ENCODE peak calls at places on chromosomes 3 and 15, in eight cellular contexts. One of them, this sample, is unnamed.

GRCh38 chr3:155015776-155016451 is 64.2 kb upstream of the MME start:
- DNase-seq in fibroblast of the aortic adventitia: no peak
- DNase-seq in WTC11: no peak
- DNase-seq in BJ: no peak
- DNase-seq in left lung: no peak
- DNase-seq in adrenal gland: no peak
- DNase-seq in lung: no peak
- DNase-seq in BE2C: no peak
- DNase-seq in this sample: no peak

GRCh38 chr15:25582886-25583285 is 144.1 kb upstream of the UBE3A start:
- DNase-seq in fibroblast of the aortic adventitia: no peak
- DNase-seq in WTC11: no peak
- DNase-seq in BJ: no peak
- DNase-seq in left lung: no peak
- DNase-seq in adrenal gland: no peak
- DNase-seq in lung: no peak
- DNase-seq in BE2C: no peak
- DNase-seq in this sample: no peak

GRCh38 chr15:93121994-93122910 is 33.2 kb upstream of the RGMA start:
- DNase-seq in fibroblast of the aortic adventitia: peak; percentile 3
- DNase-seq in WTC11: no peak
- DNase-seq in BJ: no peak
- DNase-seq in left lung: no peak
- DNase-seq in adrenal gland: no peak
- DNase-seq in lung: no peak
- DNase-seq in BE2C: no peak
- DNase-seq in this sample: no peak

GRCh38 chr3:97821413-97821809 is 400 bp upstream of the CRYBG3 start:
- DNase-seq in fibroblast of the aortic adventitia: peak; percentile 49
- DNase-seq in WTC11: peak; percentile 66
- DNase-seq in BJ: no peak
- DNase-seq in left lung: peak; percentile 56
- DNase-seq in adrenal gland: peak; percentile 40
- DNase-seq in lung: peak; percentile 56
- DNase-seq in BE2C: peak; percentile 55
- DNase-seq in this sample: peak; percentile 83

GRCh38 chr3:37279858-37280257 is 105.5 kb upstream of the LRRFIP2 start:
- DNase-seq in fibroblast of the aortic adventitia: no peak
- DNase-seq in WTC11: no peak
- DNase-seq in BJ: no peak
- DNase-seq in left lung: no peak
- DNase-seq in adrenal gland: no peak
- DNase-seq in lung: no peak
- DNase-seq in BE2C: no peak
- DNase-seq in this sample: no peak

GRCh38 chr3:197878427-197878826 is 71.6 kb upstream of the RPL35A start:
- DNase-seq in fibroblast of the aortic adventitia: no peak
- DNase-seq in WTC11: no peak
- DNase-seq in BJ: no peak
- DNase-seq in left lung: peak; percentile 62
- DNase-seq in adrenal gland: peak; percentile 28
- DNase-seq in lung: no peak
- DNase-seq in BE2C: no peak
- DNase-seq in this sample: no peak

GRCh38 chr3:11477286-11477935 is 166.3 kb downstream of the VGLL4 start:
- DNase-seq in fibroblast of the aortic adventitia: peak; percentile 97
- DNase-seq in WTC11: no peak
- DNase-seq in BJ: peak; percentile 62
- DNase-seq in left lung: no peak
- DNase-seq in adrenal gland: no peak
- DNase-seq in lung: no peak
- DNase-seq in BE2C: no peak
- DNase-seq in this sample: no peak

GRCh38 chr15:75925440-75925839 is 21.8 kb downstream of the FBXO22 start:
- DNase-seq in fibroblast of the aortic adventitia: no peak
- DNase-seq in WTC11: no peak
- DNase-seq in BJ: no peak
- DNase-seq in left lung: no peak
- DNase-seq in adrenal gland: no peak
- DNase-seq in lung: no peak
- DNase-seq in BE2C: no peak
- DNase-seq in this sample: no peak

GRCh38 chr3:116441652-116442051 is 3.6 kb downstream of the LSAMP start:
- DNase-seq in fibroblast of the aortic adventitia: no peak
- DNase-seq in WTC11: no peak
- DNase-seq in BJ: no peak
- DNase-seq in left lung: no peak
- DNase-seq in adrenal gland: no peak
- DNase-seq in lung: no peak
- DNase-seq in BE2C: no peak
- DNase-seq in this sample: no peak

GRCh38 chr3:154932633-154933032 is 147.5 kb upstream of the MME start:
- DNase-seq in fibroblast of the aortic adventitia: no peak
- DNase-seq in WTC11: no peak
- DNase-seq in BJ: no peak
- DNase-seq in left lung: no peak
- DNase-seq in adrenal gland: no peak
- DNase-seq in lung: no peak
- DNase-seq in BE2C: no peak
- DNase-seq in this sample: no peak

GRCh38 chr15:40873625-40874561 is at the start of gene RHOV:
- DNase-seq in fibroblast of the aortic adventitia: no peak
- DNase-seq in WTC11: peak; percentile 89
- DNase-seq in BJ: no peak
- DNase-seq in left lung: peak; percentile 69
- DNase-seq in adrenal gland: peak; percentile 35
- DNase-seq in lung: peak; percentile 64
- DNase-seq in BE2C: peak; percentile 85
- DNase-seq in this sample: no peak

GRCh38 chr15:64895285-64896065 is 16.2 kb upstream of the ANKDD1A start:
- DNase-seq in fibroblast of the aortic adventitia: peak; percentile 58
- DNase-seq in WTC11: no peak
- DNase-seq in BJ: no peak
- DNase-seq in left lung: peak; percentile 47
- DNase-seq in adrenal gland: peak; percentile 62
- DNase-seq in lung: no peak
- DNase-seq in BE2C: no peak
- DNase-seq in this sample: no peak

GRCh38 chr3:31274406-31275024 is 258.2 kb upstream of the STT3B start:
- DNase-seq in fibroblast of the aortic adventitia: no peak
- DNase-seq in WTC11: no peak
- DNase-seq in BJ: no peak
- DNase-seq in left lung: no peak
- DNase-seq in adrenal gland: no peak
- DNase-seq in lung: no peak
- DNase-seq in BE2C: no peak
- DNase-seq in this sample: no peak

GRCh38 chr15:56931674-56932507 is 13.4 kb downstream of the TCF12 start:
- DNase-seq in fibroblast of the aortic adventitia: no peak
- DNase-seq in WTC11: no peak
- DNase-seq in BJ: no peak
- DNase-seq in left lung: no peak
- DNase-seq in adrenal gland: no peak
- DNase-seq in lung: no peak
- DNase-seq in BE2C: no peak
- DNase-seq in this sample: no peak

GRCh38 chr3:159280792-159281191 is 478.9 kb downstream of the MFSD1 start:
- DNase-seq in fibroblast of the aortic adventitia: no peak
- DNase-seq in WTC11: no peak
- DNase-seq in BJ: no peak
- DNase-seq in left lung: no peak
- DNase-seq in adrenal gland: no peak
- DNase-seq in lung: no peak
- DNase-seq in BE2C: no peak
- DNase-seq in this sample: no peak

GRCh38 chr3:57158813-57159678 is 6.1 kb downstream of the IL17RD start:
- DNase-seq in fibroblast of the aortic adventitia: peak; percentile 24
- DNase-seq in WTC11: peak; percentile 31
- DNase-seq in BJ: no peak
- DNase-seq in left lung: no peak
- DNase-seq in adrenal gland: no peak
- DNase-seq in lung: no peak
- DNase-seq in BE2C: no peak
- DNase-seq in this sample: no peak

GRCh38 chr3:155232605-155233004 is 60.9 kb downstream of the STRIT1 start:
- DNase-seq in fibroblast of the aortic adventitia: peak; percentile 98
- DNase-seq in WTC11: no peak
- DNase-seq in BJ: peak; percentile 84
- DNase-seq in left lung: peak; percentile 40
- DNase-seq in adrenal gland: peak; percentile 90
- DNase-seq in lung: peak; percentile 42
- DNase-seq in BE2C: peak; percentile 22
- DNase-seq in this sample: no peak

GRCh38 chr15:44468713-44469385 is 41.4 kb downstream of the CTDSPL2 start:
- DNase-seq in fibroblast of the aortic adventitia: peak; percentile 62
- DNase-seq in WTC11: no peak
- DNase-seq in BJ: peak; percentile 6
- DNase-seq in left lung: no peak
- DNase-seq in adrenal gland: no peak
- DNase-seq in lung: no peak
- DNase-seq in BE2C: no peak
- DNase-seq in this sample: no peak

GRCh38 chr15:44298878-44299277 is 10.4 kb downstream of the GOLM2 start:
- DNase-seq in fibroblast of the aortic adventitia: no peak
- DNase-seq in WTC11: peak; percentile 52
- DNase-seq in BJ: no peak
- DNase-seq in left lung: no peak
- DNase-seq in adrenal gland: no peak
- DNase-seq in lung: no peak
- DNase-seq in BE2C: peak; percentile 70
- DNase-seq in this sample: no peak

GRCh38 chr3:34362910-34363309 is 564.5 kb downstream of the PDCD6IP start:
- DNase-seq in fibroblast of the aortic adventitia: no peak
- DNase-seq in WTC11: no peak
- DNase-seq in BJ: no peak
- DNase-seq in left lung: no peak
- DNase-seq in adrenal gland: no peak
- DNase-seq in lung: no peak
- DNase-seq in BE2C: no peak
- DNase-seq in this sample: no peak

GRCh38 chr3:65732060-65732933 is 306.4 kb downstream of the MAGI1 start:
- DNase-seq in fibroblast of the aortic adventitia: peak; percentile 76
- DNase-seq in WTC11: no peak
- DNase-seq in BJ: peak; percentile 22
- DNase-seq in left lung: no peak
- DNase-seq in adrenal gland: no peak
- DNase-seq in lung: no peak
- DNase-seq in BE2C: peak; percentile 20
- DNase-seq in this sample: no peak

GRCh38 chr3:142566096-142566495 is 12.4 kb downstream of the ATR start:
- DNase-seq in fibroblast of the aortic adventitia: no peak
- DNase-seq in WTC11: no peak
- DNase-seq in BJ: no peak
- DNase-seq in left lung: no peak
- DNase-seq in adrenal gland: no peak
- DNase-seq in lung: no peak
- DNase-seq in BE2C: no peak
- DNase-seq in this sample: no peak

GRCh38 chr15:45095661-45096060 is 18.3 kb downstream of the DUOX2 start:
- DNase-seq in fibroblast of the aortic adventitia: no peak
- DNase-seq in WTC11: no peak
- DNase-seq in BJ: no peak
- DNase-seq in left lung: peak; percentile 22
- DNase-seq in adrenal gland: peak; percentile 10
- DNase-seq in lung: no peak
- DNase-seq in BE2C: no peak
- DNase-seq in this sample: no peak

GRCh38 chr3:186094696-186095095 is 14.2 kb downstream of the ETV5 start:
- DNase-seq in fibroblast of the aortic adventitia: no peak
- DNase-seq in WTC11: no peak
- DNase-seq in BJ: no peak
- DNase-seq in left lung: no peak
- DNase-seq in adrenal gland: no peak
- DNase-seq in lung: no peak
- DNase-seq in BE2C: no peak
- DNase-seq in this sample: no peak

GRCh38 chr3:171458056-171458856 is 1.9 kb downstream of the TNIK start:
- DNase-seq in fibroblast of the aortic adventitia: peak; percentile 20
- DNase-seq in WTC11: peak; percentile 29
- DNase-seq in BJ: no peak
- DNase-seq in left lung: no peak
- DNase-seq in adrenal gland: no peak
- DNase-seq in lung: no peak
- DNase-seq in BE2C: no peak
- DNase-seq in this sample: no peak

GRCh38 chr3:9362731-9363530 is at the start of gene THUMPD3:
- DNase-seq in fibroblast of the aortic adventitia: peak; percentile 87
- DNase-seq in WTC11: peak; percentile 89
- DNase-seq in BJ: peak; percentile 49
- DNase-seq in left lung: peak; percentile 94
- DNase-seq in adrenal gland: peak; percentile 94
- DNase-seq in lung: peak; percentile 94
- DNase-seq in BE2C: peak; percentile 88
- DNase-seq in this sample: peak; percentile 94
- TF ChIP-seq CTCF in fibroblast of the aortic adventitia: no peak
- TF ChIP-seq CTCF in WTC11: no peak
- TF ChIP-seq CTCF in BJ: peak; percentile 6
- TF ChIP-seq CTCF in left lung: no peak
- TF ChIP-seq CTCF in adrenal gland: no peak
- TF ChIP-seq CTCF in lung: no peak
- TF ChIP-seq CTCF in BE2C: no peak
- TF ChIP-seq CTCF in this sample: no peak

GRCh38 chr3:16399473-16399872 is 114.0 kb downstream of the RFTN1 start:
- DNase-seq in fibroblast of the aortic adventitia: peak; percentile 89
- DNase-seq in WTC11: no peak
- DNase-seq in BJ: peak; percentile 49
- DNase-seq in left lung: no peak
- DNase-seq in adrenal gland: peak; percentile 31
- DNase-seq in lung: peak; percentile 39
- DNase-seq in BE2C: peak; percentile 63
- DNase-seq in this sample: no peak
- TF ChIP-seq CTCF in fibroblast of the aortic adventitia: peak; percentile 50
- TF ChIP-seq CTCF in WTC11: no peak
- TF ChIP-seq CTCF in BJ: peak; percentile 63
- TF ChIP-seq CTCF in left lung: no peak
- TF ChIP-seq CTCF in adrenal gland: no peak
- TF ChIP-seq CTCF in lung: no peak
- TF ChIP-seq CTCF in BE2C: peak; percentile 47
- TF ChIP-seq CTCF in this sample: peak; percentile 41

GRCh38 chr15:79049416-79049815 is 41.2 kb downstream of the RASGRF1 start:
- DNase-seq in fibroblast of the aortic adventitia: no peak
- DNase-seq in WTC11: no peak
- DNase-seq in BJ: no peak
- DNase-seq in left lung: no peak
- DNase-seq in adrenal gland: no peak
- DNase-seq in lung: no peak
- DNase-seq in BE2C: no peak
- DNase-seq in this sample: no peak
- TF ChIP-seq CTCF in fibroblast of the aortic adventitia: no peak
- TF ChIP-seq CTCF in WTC11: no peak
- TF ChIP-seq CTCF in BJ: no peak
- TF ChIP-seq CTCF in left lung: no peak
- TF ChIP-seq CTCF in adrenal gland: no peak
- TF ChIP-seq CTCF in lung: no peak
- TF ChIP-seq CTCF in BE2C: no peak
- TF ChIP-seq CTCF in this sample: no peak

DNA sequence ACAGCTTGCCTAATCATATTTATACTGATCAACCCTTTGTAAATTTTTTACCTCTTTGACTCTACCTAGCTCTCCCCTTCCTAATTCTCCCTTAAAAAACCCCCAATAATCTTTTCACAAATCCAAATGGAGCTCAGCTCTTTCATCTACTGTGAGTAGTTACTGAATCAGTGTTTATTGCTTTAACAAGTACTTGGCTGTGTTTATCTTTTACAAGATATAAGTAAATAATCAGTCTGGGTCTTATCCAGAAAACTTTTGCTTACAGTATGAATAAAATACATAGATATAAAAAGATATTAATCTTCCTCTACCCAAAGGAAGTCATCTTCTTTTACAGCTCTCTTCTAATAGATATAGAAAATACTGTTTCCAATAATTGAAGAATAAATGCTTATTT is 366.4 kb downstream of the RAP2B start:
- DNase-seq in fibroblast of the aortic adventitia: no peak
- DNase-seq in WTC11: no peak
- DNase-seq in BJ: no peak
- DNase-seq in left lung: no peak
- DNase-seq in adrenal gland: no peak
- DNase-seq in lung: no peak
- DNase-seq in BE2C: no peak
- DNase-seq in this sample: no peak
- TF ChIP-seq CTCF in fibroblast of the aortic adventitia: no peak
- TF ChIP-seq CTCF in WTC11: no peak
- TF ChIP-seq CTCF in BJ: no peak
- TF ChIP-seq CTCF in left lung: no peak
- TF ChIP-seq CTCF in adrenal gland: no peak
- TF ChIP-seq CTCF in lung: no peak
- TF ChIP-seq CTCF in BE2C: no peak
- TF ChIP-seq CTCF in this sample: no peak

This sample was measured in osteocyte.